ENCODE peak calls at places on chromosomes 12 and 14, in ten cellular contexts. D is brain microvascular endothelial cell, A is thyroid gland, N is IMR-90, F is cardiac muscle cell, B is colonic mucosa, L is Panc1, U is OCI-LY7, I is AG04450, G is body of pancreas. O is an unnamed sample.

GRCh38 chr14:102539544-102540309 is 30.2 kb upstream of the ANKRD9 start:
- DNase-seq in U (no peak), G (no peak), I (peak; percentile 10), F (peak; percentile 98), A (no peak), N (peak; percentile 58), D (peak; percentile 51), L (no peak), B (no peak), O (no peak)

GRCh38 chr14:77598366-77599050 is 17.9 kb downstream of the SPTLC2 start:
- DNase-seq in I (no peak), L (no peak), U (no peak), N (no peak), G (peak; percentile 11), D (no peak), B (peak; percentile 52), A (peak; percentile 34), F (no peak), O (no peak)

GRCh38 chr14:53338192-53338591 is 185.1 kb upstream of the DDHD1 start:
- DNase-seq in F (peak; percentile 46), N (peak; percentile 67), I (peak; percentile 7), U (no peak), A (no peak), D (peak; percentile 58), G (no peak), B (no peak), L (no peak), O (no peak)

GRCh38 chr12:81022531-81022930 is 55.3 kb upstream of the ACSS3 start:
- DNase-seq in I (no peak), B (no peak), F (peak; percentile 15), D (no peak), N (no peak), G (no peak), U (no peak), A (no peak), L (no peak), O (no peak)

GRCh38 chr12:40565029-40565633 is 127.1 kb upstream of the CNTN1 start:
- DNase-seq in B (no peak), A (no peak), N (no peak), D (no peak), F (no peak), G (no peak), I (no peak), U (peak; percentile 25), L (no peak), O (no peak)

GRCh38 chr14:64971890-64972785 is at the start of gene RAB15:
- DNase-seq in B (peak; percentile 45), I (no peak), D (no peak), N (peak; percentile 6), F (peak; percentile 36), G (peak; percentile 63), A (peak; percentile 29), U (peak; percentile 14), L (no peak), O (no peak)

GRCh38 chr12:124750787-124751471 is 112.7 kb downstream of the SCARB1 start:
- DNase-seq in L (no peak), U (peak; percentile 30), N (no peak), G (no peak), I (no peak), A (peak; percentile 87), B (no peak), F (no peak), D (no peak), O (no peak)

GRCh38 chr12:11497438-11497837 is 102.1 kb upstream of the PRB2 start:
- DNase-seq in I (no peak), U (no peak), G (no peak), L (no peak), F (no peak), D (no peak), N (no peak), A (no peak), B (no peak), O (no peak)

GRCh38 chr14:77098470-77099353 is 654 bp downstream of the CIPC start:
- DNase-seq in A (peak; percentile 58), G (peak; percentile 66), B (peak; percentile 47), D (no peak), N (no peak), F (no peak), I (no peak), U (peak; percentile 20), L (no peak), O (peak; percentile 73)

GRCh38 chr12:89261982-89262381 is 90.3 kb downstream of the DUSP6 start:
- DNase-seq in D (no peak), U (no peak), L (no peak), A (no peak), F (no peak), N (no peak), B (no peak), G (no peak), I (no peak), O (no peak)

GRCh38 chr14:42470427-42470719 is 863.7 kb downstream of the LRFN5 start:
- DNase-seq in B (no peak), I (no peak), L (no peak), D (no peak), U (no peak), A (no peak), N (no peak), F (no peak), G (no peak), O (no peak)

GRCh38 chr12:9049520-9050133 is 60.3 kb downstream of the KLRG1 start:
- DNase-seq in D (peak; percentile 39), F (peak; percentile 68), U (peak; percentile 64), L (no peak), B (no peak), I (peak; percentile 11), G (no peak), N (peak; percentile 52), A (no peak), O (no peak)

GRCh38 chr14:81579115-81579514 is 45.5 kb upstream of the SEL1L start:
- DNase-seq in I (no peak), L (no peak), A (no peak), G (no peak), B (no peak), U (no peak), F (no peak), D (no peak), N (no peak), O (no peak)

GRCh38 chr12:9392842-9393241 is 184.6 kb upstream of the PZP start:
- DNase-seq in I (no peak), B (no peak), D (no peak), A (no peak), U (no peak), G (no peak), F (no peak), L (no peak), N (no peak), O (no peak)

GRCh38 chr14:105139831-105140239 is 28.7 kb downstream of the JAG2 start:
- DNase-seq in D (no peak), I (no peak), G (no peak), N (no peak), U (no peak), F (no peak), B (no peak), A (no peak), L (no peak), O (no peak)

GRCh38 chr12:84924956-84925355 is 12.4 kb upstream of the SLC6A15 start:
- DNase-seq in B (no peak), L (no peak), I (no peak), F (peak; percentile 41), N (peak; percentile 23), D (peak; percentile 56), U (no peak), G (no peak), A (no peak), O (no peak)

GRCh38 chr14:29607129-29607528 is 320.5 kb downstream of the PRKD1 start:
- DNase-seq in D (no peak), U (no peak), A (no peak), I (no peak), F (peak; percentile 42), N (no peak), G (no peak), L (no peak), B (no peak), O (no peak)

DNA sequence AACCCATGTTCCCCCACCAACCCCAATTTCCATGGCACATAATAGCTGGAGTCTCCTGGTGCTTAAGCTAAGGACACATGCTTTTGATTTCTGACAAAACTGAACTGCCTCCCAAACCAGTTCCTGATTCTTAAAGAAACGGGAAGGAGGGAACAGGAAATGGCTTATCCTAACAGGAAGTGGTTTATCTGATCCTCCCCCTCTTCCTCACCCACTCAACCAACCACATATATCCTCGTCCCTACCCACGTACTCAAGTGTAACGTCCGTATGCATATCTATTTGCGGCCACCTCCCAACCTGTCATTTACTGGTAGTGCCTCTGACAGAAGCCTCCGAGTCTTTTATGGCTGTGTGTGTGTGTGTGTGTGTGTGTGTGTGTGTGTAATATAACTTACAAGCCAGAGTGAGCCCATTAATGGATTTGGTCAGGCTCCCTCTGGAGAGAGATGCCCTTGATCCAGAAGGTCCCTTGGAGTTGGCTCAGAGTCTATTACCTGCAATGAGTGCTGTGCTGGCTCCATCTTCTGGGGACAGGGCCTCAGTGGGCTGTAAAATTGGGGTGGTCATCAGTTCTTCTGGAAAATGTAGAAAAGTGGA is 7.7 kb downstream of the DAZAP2 start:
- DNase-seq in L (no peak), N (peak; percentile 68), A (no peak), B (peak; percentile 42), G (peak; percentile 10), F (peak; percentile 90), D (peak; percentile 29), U (peak; percentile 41), I (no peak), O (no peak)
- H3K27ac ChIP-seq in L (no peak overlapping the region), N (peak overlapping the region; percentile 1), A (peak overlapping the region; percentile 12), B (no peak overlapping the region), G (peak overlapping the region; percentile 43), F (no peak overlapping the region), D (no peak overlapping the region), U (no peak overlapping the region), I (peak overlapping the region; percentile 52), O (peak overlapping the region; percentile 19)

GRCh38 chr12:49057888-49058287 is 2.7 kb downstream of the KMT2D start:
- DNase-seq in I (no peak), B (peak; percentile 42), L (no peak), U (no peak), N (no peak), G (no peak), A (peak; percentile 23), D (no peak), F (no peak), O (no peak)
- H3K27ac ChIP-seq in I (no peak overlapping the region), B (peak overlapping the region; percentile 94), L (peak overlapping the region; percentile 84), U (peak overlapping the region; percentile 53), N (peak overlapping the region; percentile 4), G (peak overlapping the region; percentile 97), A (no peak overlapping the region), D (no peak overlapping the region), F (no peak overlapping the region), O (peak overlapping the region; percentile 98)

GRCh38 chr12:12507121-12507520 is 55.5 kb downstream of the DUSP16 start:
- DNase-seq in N (no peak), L (no peak), G (no peak), D (no peak), F (no peak), B (no peak), A (no peak), I (no peak), U (no peak), O (no peak)
- H3K27ac ChIP-seq in N (no peak overlapping the region), L (no peak overlapping the region), G (no peak overlapping the region), D (no peak overlapping the region), F (peak overlapping the region; percentile 85), B (no peak overlapping the region), A (peak overlapping the region; percentile 12), I (no peak overlapping the region), U (no peak overlapping the region), O (peak overlapping the region; percentile 78)

DNA sequence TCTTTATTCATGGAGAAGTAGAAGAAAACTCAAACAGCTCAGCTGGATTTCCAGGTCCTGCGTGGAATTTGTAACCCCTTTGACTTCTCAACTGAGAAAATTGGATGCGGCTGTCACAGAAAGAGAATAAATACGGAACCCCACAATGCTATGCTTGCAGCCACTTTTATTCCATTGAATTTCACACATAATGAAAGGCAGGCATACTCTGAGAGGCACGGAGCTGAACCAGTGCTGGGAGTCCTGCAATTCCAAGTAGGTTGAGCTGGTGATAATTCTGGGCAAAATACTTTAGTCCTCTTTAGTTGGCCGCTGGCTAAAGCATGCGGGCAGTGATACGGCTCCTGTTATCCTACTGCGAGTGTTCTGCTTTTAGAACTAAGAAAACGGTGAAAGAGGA is 16.8 kb upstream of the WNT5B start:
- DNase-seq in G (no peak), F (peak; percentile 30), B (no peak), A (peak; percentile 14), L (no peak), I (no peak), N (no peak), D (no peak), U (no peak), O (no peak)
- H3K27ac ChIP-seq in G (no peak overlapping the region), F (no peak overlapping the region), B (no peak overlapping the region), A (peak overlapping the region; percentile 1), L (no peak overlapping the region), I (peak overlapping the region; percentile 75), N (peak overlapping the region; percentile 61), D (peak overlapping the region; percentile 17), U (no peak overlapping the region), O (no peak overlapping the region)